ENCODE peak calls at places on chromosomes 12 and 14, in eight cellular contexts. J is GM23338, W is transverse colon, R is Panc1, O is stomach, G is sigmoid colon, P is upper lobe of left lung, X is HCT116. S is an unnamed sample.

GRCh38 chr14:20434701-20435453 is 1.1 kb downstream of the KLHL33 start:
- DNase-seq in J (peak; percentile 71), W (peak; percentile 18), R (no peak), O (no peak), G (peak; percentile 80), P (no peak), X (no peak), S (no peak)

GRCh38 chr12:113241191-113242017 is 20.1 kb downstream of the TPCN1 start:
- DNase-seq in J (no peak), W (peak; percentile 74), R (peak; percentile 84), O (peak; percentile 36), G (no peak), P (peak; percentile 56), X (no peak), S (peak; percentile 70)

GRCh38 chr14:22837059-22837749 is 819 bp downstream of the MMP14 start:
- DNase-seq in J (peak; percentile 73), W (peak; percentile 58), R (no peak), O (peak; percentile 71), G (peak; percentile 86), P (no peak), X (no peak), S (no peak)

GRCh38 chr12:127170271-127171180 is 1096.4 kb upstream of the TMEM132C start:
- DNase-seq in J (no peak), W (no peak), R (no peak), O (no peak), G (no peak), P (no peak), X (no peak), S (no peak)

GRCh38 chr12:76441016-76441415 is 92.8 kb upstream of the BBS10 start:
- DNase-seq in J (no peak), W (no peak), R (no peak), O (no peak), G (no peak), P (no peak), X (no peak), S (no peak)

GRCh38 chr12:109099426-109100020 is 2.1 kb downstream of the UNG start:
- DNase-seq in J (no peak), W (no peak), R (no peak), O (no peak), G (no peak), P (no peak), X (no peak), S (no peak)

GRCh38 chr12:61530456-61530855 is 729.7 kb upstream of the USP15 start:
- DNase-seq in J (no peak), W (no peak), R (no peak), O (no peak), G (no peak), P (no peak), X (no peak), S (no peak)

GRCh38 chr12:113231275-113232231 is 10.3 kb downstream of the TPCN1 start:
- DNase-seq in J (peak; percentile 37), W (no peak), R (no peak), O (peak; percentile 15), G (peak; percentile 25), P (no peak), X (peak; percentile 54), S (no peak)

GRCh38 chr14:86035882-86036281 is 505.9 kb downstream of the FLRT2 start:
- DNase-seq in J (peak; percentile 75), W (no peak), R (no peak), O (no peak), G (no peak), P (no peak), X (no peak), S (no peak)

GRCh38 chr12:6367065-6367968 is 8.0 kb downstream of the SCNN1A start:
- DNase-seq in J (no peak), W (no peak), R (no peak), O (no peak), G (no peak), P (no peak), X (no peak), S (no peak)

GRCh38 chr14:101713641-101714349 is 47.7 kb upstream of the PPP2R5C start:
- DNase-seq in J (no peak), W (no peak), R (no peak), O (no peak), G (no peak), P (no peak), X (no peak), S (peak; percentile 1)

GRCh38 chr14:92108345-92109254 is 2.2 kb upstream of the ATXN3 start:
- DNase-seq in J (peak; percentile 84), W (no peak), R (no peak), O (no peak), G (no peak), P (no peak), X (no peak), S (no peak)

GRCh38 chr12:85814116-85814515 is 22.1 kb downstream of the RASSF9 start:
- DNase-seq in J (no peak), W (no peak), R (no peak), O (no peak), G (no peak), P (no peak), X (no peak), S (no peak)

GRCh38 chr14:74599201-74599809 is 12.7 kb downstream of the LTBP2 start:
- DNase-seq in J (no peak), W (no peak), R (no peak), O (no peak), G (no peak), P (no peak), X (no peak), S (peak; percentile 72)

GRCh38 chr14:70893842-70894237 is 13.4 kb upstream of the PCNX1 start:
- DNase-seq in J (no peak), W (no peak), R (no peak), O (no peak), G (no peak), P (no peak), X (no peak), S (no peak)

GRCh38 chr12:61754214-61754613 is 506.0 kb upstream of the USP15 start:
- DNase-seq in J (no peak), W (no peak), R (no peak), O (no peak), G (no peak), P (no peak), X (no peak), S (no peak)

GRCh38 chr12:130199536-130200390 is 37.5 kb downstream of the FZD10 start:
- DNase-seq in J (no peak), W (no peak), R (no peak), O (peak; percentile 11), G (no peak), P (no peak), X (no peak), S (no peak)

GRCh38 chr12:115657081-115658013 is 620.1 kb downstream of the MED13L start:
- DNase-seq in J (no peak), W (no peak), R (no peak), O (no peak), G (no peak), P (no peak), X (no peak), S (peak; percentile 10)

GRCh38 chr14:106436310-106436905 is 910.0 kb downstream of the TMEM121 start:
- DNase-seq in J (peak; percentile 39), W (peak; percentile 35), R (no peak), O (no peak), G (no peak), P (peak; percentile 44), X (no peak), S (no peak)

GRCh38 chr12:57088442-57089258 is at the start of gene NAB2:
- DNase-seq in J (peak; percentile 95), W (peak; percentile 96), R (peak; percentile 60), O (peak; percentile 98), G (peak; percentile 99), P (peak; percentile 99), X (peak; percentile 85), S (peak; percentile 97)
- H3K4me1 ChIP-seq in J (peaks cover 19% of the 10 kb centered on the region), W (peaks cover 23% of the 10 kb centered on the region), R (peaks cover 19% of the 10 kb centered on the region), O (peaks cover 76% of the 10 kb centered on the region), G (peaks cover 45% of the 10 kb centered on the region), P (peaks cover 41% of the 10 kb centered on the region), X (peaks cover 37% of the 10 kb centered on the region), S (peaks cover 34% of the 10 kb centered on the region)

GRCh38 chr14:65071544-65071943 is 30.8 kb downstream of the MAX start:
- DNase-seq in J (no peak), W (no peak), R (no peak), O (no peak), G (no peak), P (no peak), X (no peak), S (no peak)

GRCh38 chr14:65072256-65072655 is 30.1 kb downstream of the MAX start:
- DNase-seq in J (no peak), W (no peak), R (no peak), O (no peak), G (no peak), P (no peak), X (no peak), S (no peak)

GRCh38 chr14:65072937-65073336 is 29.4 kb downstream of the MAX start:
- DNase-seq in J (no peak), W (peak; percentile 34), R (no peak), O (no peak), G (no peak), P (no peak), X (no peak), S (no peak)

GRCh38 chr14:65069874-65070709 is 32.2 kb downstream of the MAX start:
- DNase-seq in J (no peak), W (peak; percentile 87), R (no peak), O (peak; percentile 81), G (no peak), P (peak; percentile 76), X (no peak), S (peak; percentile 88)

GRCh38 chr14:65070710-65071033 is 31.6 kb downstream of the MAX start:
- DNase-seq in J (no peak), W (peak; percentile 69), R (no peak), O (peak; percentile 53), G (no peak), P (no peak), X (no peak), S (no peak)
- TF ChIP-seq POLR2AphosphoS5 in J (no peak), W (no peak), R (no peak), O (no peak), G (no peak), P (no peak), X (no peak), S (no peak)

GRCh38 chr14:56515739-56516138 is 63.9 kb upstream of the TMEM260 start:
- DNase-seq in J (no peak), W (no peak), R (no peak), O (no peak), G (no peak), P (no peak), X (no peak), S (no peak)
- H3K4me1 ChIP-seq in J (peaks cover 6% of the 10 kb centered on the region), W (no peaks in the 10 kb centered on the region), R (no peaks in the 10 kb centered on the region), O (no peaks in the 10 kb centered on the region), G (no peaks in the 10 kb centered on the region), P (no peaks in the 10 kb centered on the region), X (no peaks in the 10 kb centered on the region), S (no peaks in the 10 kb centered on the region)

DNA sequence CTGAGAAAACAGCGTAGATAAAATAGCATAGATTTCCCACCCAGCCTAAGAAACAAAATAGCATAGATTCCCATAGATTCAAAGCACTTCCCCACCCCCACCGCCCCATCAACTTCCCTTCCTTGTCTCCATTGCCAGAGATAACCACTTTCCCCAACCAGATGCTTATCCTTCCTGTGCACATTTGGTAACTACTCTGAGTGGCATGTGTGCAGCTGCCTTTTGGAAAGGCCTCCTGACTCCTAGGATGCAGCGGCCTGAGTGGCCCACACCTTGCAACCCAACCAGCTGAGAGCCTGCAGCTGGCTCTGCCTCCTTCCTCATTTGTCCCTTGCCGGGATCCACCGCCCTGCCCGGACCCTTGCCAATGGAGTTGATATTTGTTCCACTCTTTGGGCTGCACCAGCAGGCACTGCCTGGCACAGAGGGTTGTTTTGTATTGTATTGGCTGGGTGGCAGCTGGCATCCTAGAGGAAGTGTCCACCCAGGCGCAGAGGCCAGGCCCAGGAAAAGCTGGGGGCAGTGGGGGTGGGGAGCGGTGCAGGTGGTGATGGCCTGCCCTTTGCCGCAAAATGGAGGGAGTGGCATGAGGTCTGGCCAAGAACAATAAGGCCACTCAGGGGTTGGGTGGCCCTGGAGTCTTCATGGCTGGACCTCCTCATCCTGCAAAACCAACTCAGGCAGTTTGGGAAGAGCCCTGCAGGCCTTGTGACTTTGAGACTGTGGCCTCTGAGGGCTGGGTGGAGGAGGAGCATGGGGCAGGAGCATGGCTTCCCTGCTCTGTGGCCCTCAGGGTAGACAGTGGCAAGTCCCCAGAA is 4.9 kb downstream of the SLC48A1 start:
- DNase-seq in J (no peak), W (no peak), R (no peak), O (peak; percentile 67), G (peak; percentile 80), P (no peak), X (no peak), S (no peak)
- TF ChIP-seq POLR2AphosphoS5 in J (no peak), W (no peak), R (no peak), O (no peak), G (peak; percentile 23), P (peak; percentile 41), X (no peak), S (no peak)

S was measured in prostate gland.